ENCODE peak calls at places on chromosomes 2 and 18, in nine cellular contexts. Z is spleen, A is Peyer's patch, W is GM12865, M is bronchial epithelial cell, R is stomach, G is OCI-LY7, X is adrenal gland, I is uterus. O is an unnamed sample.

GRCh38 chr2:197286805-197287595 is 23.6 kb downstream of the ANKRD44 start:
- DNase-seq in Z (no peak), A (peak; percentile 78), W (peak; percentile 80), M (peak; percentile 93), R (peak; percentile 59), G (peak; percentile 41), X (peak; percentile 77), I (peak; percentile 86), O (no peak)

GRCh38 chr2:27398962-27399361 is 10.4 kb downstream of the PPM1G start:
- DNase-seq in Z (no peak), A (no peak), W (no peak), M (no peak), R (no peak), G (no peak), X (no peak), I (no peak), O (no peak)

GRCh38 chr2:181627545-181627944 is 29.4 kb downstream of the CERKL start:
- DNase-seq in Z (no peak), A (no peak), W (no peak), M (peak; percentile 4), R (no peak), G (no peak), X (no peak), I (no peak), O (no peak)

GRCh38 chr18:69689081-69689759 is 258.5 kb downstream of the CD226 start:
- DNase-seq in Z (no peak), A (no peak), W (no peak), M (no peak), R (no peak), G (no peak), X (no peak), I (no peak), O (no peak)

GRCh38 chr2:205323929-205324328 is 358.4 kb upstream of the NRP2 start:
- DNase-seq in Z (no peak), A (no peak), W (peak; percentile 10), M (peak; percentile 49), R (no peak), G (peak; percentile 1), X (no peak), I (no peak), O (no peak)

GRCh38 chr2:11395971-11396689 is 51.7 kb upstream of the ROCK2 start:
- DNase-seq in Z (no peak), A (no peak), W (peak; percentile 26), M (no peak), R (no peak), G (no peak), X (no peak), I (no peak), O (no peak)

GRCh38 chr18:46035701-46036680 is 36.1 kb downstream of the PSTPIP2 start:
- DNase-seq in Z (no peak), A (no peak), W (no peak), M (no peak), R (no peak), G (no peak), X (no peak), I (no peak), O (no peak)

GRCh38 chr2:174581543-174581942 is 16.1 kb downstream of the WIPF1 start:
- DNase-seq in Z (no peak), A (no peak), W (peak; percentile 30), M (no peak), R (no peak), G (no peak), X (no peak), I (no peak), O (no peak)

GRCh38 chr2:39411186-39411944 is 25.7 kb downstream of the MAP4K3 start:
- DNase-seq in Z (no peak), A (no peak), W (no peak), M (peak; percentile 96), R (no peak), G (no peak), X (no peak), I (no peak), O (no peak)

GRCh38 chr2:160227252-160227651 is 27.2 kb upstream of the ITGB6 start:
- DNase-seq in Z (no peak), A (peak; percentile 74), W (no peak), M (peak; percentile 93), R (no peak), G (no peak), X (peak; percentile 32), I (no peak), O (no peak)

GRCh38 chr2:10222-10875 is 36.0 kb downstream of the FAM110C start:
- DNase-seq in Z (peak; percentile 86), A (no peak), W (no peak), M (no peak), R (no peak), G (peak; percentile 2), X (peak; percentile 24), I (peak; percentile 44), O (no peak)

GRCh38 chr2:238139141-238139840 is 823 bp downstream of the KLHL30 start:
- DNase-seq in Z (no peak), A (no peak), W (peak; percentile 46), M (no peak), R (no peak), G (peak; percentile 55), X (no peak), I (no peak), O (no peak)

GRCh38 chr2:139492301-139492700 is 712.1 kb upstream of the NXPH2 start:
- DNase-seq in Z (no peak), A (no peak), W (no peak), M (no peak), R (no peak), G (no peak), X (no peak), I (no peak), O (no peak)

GRCh38 chr2:32946314-32947075 is at the start of gene LTBP1:
- DNase-seq in Z (peak; percentile 88), A (peak; percentile 81), W (peak; percentile 72), M (peak; percentile 55), R (peak; percentile 69), G (peak; percentile 93), X (peak; percentile 57), I (peak; percentile 86), O (no peak)

GRCh38 chr2:164840930-164841718 is 499 bp downstream of the COBLL1 start:
- DNase-seq in Z (peak; percentile 92), A (peak; percentile 86), W (peak; percentile 39), M (peak; percentile 38), R (peak; percentile 86), G (peak; percentile 18), X (peak; percentile 80), I (peak; percentile 54), O (no peak)

GRCh38 chr2:113780472-113780871 is 24.0 kb upstream of the SLC35F5 start:
- DNase-seq in Z (no peak), A (no peak), W (no peak), M (no peak), R (no peak), G (no peak), X (no peak), I (no peak), O (no peak)
- H3K4me3 ChIP-seq in Z (no peak overlapping the region), A (no peak overlapping the region), W (no peak overlapping the region), M (no peak overlapping the region), R (no peak overlapping the region), G (peak overlapping the region; percentile 3), X (no peak overlapping the region), I (no peak overlapping the region), O (no peak overlapping the region)

GRCh38 chr18:62198259-62198658 is 11.2 kb downstream of the RELCH start:
- DNase-seq in Z (no peak), A (no peak), W (no peak), M (peak; percentile 91), R (no peak), G (no peak), X (no peak), I (no peak), O (no peak)

GRCh38 chr18:62196978-62197377 is 9.9 kb downstream of the RELCH start:
- DNase-seq in Z (no peak), A (no peak), W (no peak), M (no peak), R (no peak), G (no peak), X (no peak), I (no peak), O (no peak)

GRCh38 chr18:62200121-62200914 is 13.3 kb downstream of the RELCH start:
- DNase-seq in Z (no peak), A (no peak), W (no peak), M (peak; percentile 43), R (no peak), G (no peak), X (no peak), I (no peak), O (no peak)

GRCh38 chr18:62199629-62200028 is 12.6 kb downstream of the RELCH start:
- DNase-seq in Z (no peak), A (no peak), W (no peak), M (peak; percentile 28), R (no peak), G (no peak), X (no peak), I (no peak), O (no peak)

DNA sequence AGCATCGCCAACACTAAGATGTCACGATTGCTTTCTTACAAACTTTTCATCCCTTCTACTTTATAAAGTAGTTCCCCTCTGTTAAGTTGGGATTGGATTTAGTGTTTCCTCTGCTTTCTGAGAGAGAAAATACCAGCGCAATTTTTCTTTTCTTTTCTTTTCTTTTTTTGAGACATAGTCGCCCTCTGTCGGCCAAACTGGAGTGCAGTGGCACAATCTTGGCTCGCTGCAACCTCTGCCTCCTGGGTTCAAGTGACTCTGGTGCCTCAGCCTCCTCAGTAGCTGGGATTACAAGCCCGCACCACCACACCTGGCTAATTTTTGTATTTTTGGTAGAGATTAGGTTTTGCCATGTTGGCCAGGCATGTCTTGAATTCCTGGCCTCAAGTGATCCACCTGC is 9.0 kb downstream of the RELCH start:
- DNase-seq in Z (no peak), A (no peak), W (no peak), M (no peak), R (no peak), G (no peak), X (no peak), I (no peak), O (no peak)
- TF ChIP-seq CTCF in Z (no peak), A (no peak), W (no peak), M (no peak), R (no peak), G (no peak), X (no peak), I (no peak), O (no peak)

GRCh38 chr18:73715228-73715670 is 432.4 kb downstream of the FBXO15 start:
- DNase-seq in Z (no peak), A (no peak), W (no peak), M (peak; percentile 13), R (no peak), G (no peak), X (no peak), I (no peak), O (no peak)
- H3K4me3 ChIP-seq in Z (no peak overlapping the region), A (no peak overlapping the region), W (no peak overlapping the region), M (no peak overlapping the region), R (no peak overlapping the region), G (no peak overlapping the region), X (no peak overlapping the region), I (no peak overlapping the region), O (no peak overlapping the region)

DNA sequence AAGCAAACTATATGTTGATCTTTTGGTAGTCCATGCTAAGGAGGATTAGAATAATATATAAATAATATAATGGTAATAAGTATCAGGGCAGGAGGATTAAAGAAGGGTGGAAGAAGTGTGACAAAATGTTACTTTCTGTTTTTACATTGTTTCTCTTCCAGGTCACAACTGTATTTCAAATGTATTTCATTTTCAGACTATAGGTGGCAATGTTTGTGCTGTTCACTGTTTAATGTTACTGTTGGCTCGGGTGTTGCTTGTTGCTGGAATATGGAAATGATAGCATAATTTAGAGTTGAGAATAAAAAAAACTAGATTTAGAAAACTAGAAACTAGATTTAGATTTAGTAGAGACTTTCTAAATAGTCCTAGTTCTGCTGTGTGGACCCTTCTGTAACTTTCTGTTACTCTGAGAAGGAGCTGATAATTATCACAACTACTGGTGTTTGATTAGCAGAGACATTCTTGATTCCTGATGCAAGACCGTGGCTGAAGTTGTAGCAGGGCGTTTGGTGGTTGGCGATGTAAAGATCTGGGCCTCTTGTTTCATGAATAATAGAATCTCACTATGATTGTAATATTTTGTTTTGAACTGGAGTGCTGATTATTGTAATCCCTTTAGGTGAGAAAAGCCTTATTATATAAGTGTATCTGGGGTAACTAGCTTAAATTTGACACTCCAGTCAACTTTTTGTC is 7.9 kb downstream of the NEDD4L start:
- DNase-seq in Z (no peak), A (no peak), W (peak; percentile 25), M (peak; percentile 53), R (no peak), G (no peak), X (no peak), I (no peak), O (no peak)
- TF ChIP-seq CTCF in Z (no peak), A (no peak), W (no peak), M (peak; percentile 14), R (no peak), G (peak; percentile 55), X (no peak), I (no peak), O (peak; percentile 41)